ENCODE peak calls at places on chromosomes 3 and 15, in six cellular contexts. One of them, this sample, is unnamed.

GRCh38 chr3:52086461-52086860 is 30.1 kb upstream of the DUSP7 start:
- DNase-seq in COR-L47: no peak
- DNase-seq in WTC11: no peak
- DNase-seq in HCT116: no peak
- DNase-seq in RPMI8226: no peak
- DNase-seq in activated T-helper 1 cell treated with Interleukin-2 at 50 U/mL for 16 hours: no peak
- DNase-seq in this sample: no peak

GRCh38 chr15:40142428-40142827 is 18.4 kb upstream of the BUB1B start:
- DNase-seq in COR-L47: no peak
- DNase-seq in WTC11: no peak
- DNase-seq in HCT116: no peak
- DNase-seq in RPMI8226: no peak
- DNase-seq in activated T-helper 1 cell treated with Interleukin-2 at 50 U/mL for 16 hours: no peak
- DNase-seq in this sample: no peak

GRCh38 chr3:123757281-123757940 is 126.7 kb downstream of the MYLK start:
- DNase-seq in COR-L47: no peak
- DNase-seq in WTC11: no peak
- DNase-seq in HCT116: no peak
- DNase-seq in RPMI8226: peak
- DNase-seq in activated T-helper 1 cell treated with Interleukin-2 at 50 U/mL for 16 hours: no peak
- DNase-seq in this sample: no peak

GRCh38 chr3:15651396-15651795 is 49.9 kb downstream of the BTD start:
- DNase-seq in COR-L47: no peak
- DNase-seq in WTC11: no peak
- DNase-seq in HCT116: no peak
- DNase-seq in RPMI8226: no peak
- DNase-seq in activated T-helper 1 cell treated with Interleukin-2 at 50 U/mL for 16 hours: no peak
- DNase-seq in this sample: no peak

GRCh38 chr3:196440041-196440537 is 7.9 kb upstream of the UBXN7 start:
- DNase-seq in COR-L47: no peak
- DNase-seq in WTC11: no peak
- DNase-seq in HCT116: no peak
- DNase-seq in RPMI8226: no peak
- DNase-seq in activated T-helper 1 cell treated with Interleukin-2 at 50 U/mL for 16 hours: no peak
- DNase-seq in this sample: no peak

GRCh38 chr3:178097576-178097975 is 438.7 kb upstream of the KCNMB2 start:
- DNase-seq in COR-L47: no peak
- DNase-seq in WTC11: no peak
- DNase-seq in HCT116: no peak
- DNase-seq in RPMI8226: no peak
- DNase-seq in activated T-helper 1 cell treated with Interleukin-2 at 50 U/mL for 16 hours: no peak
- DNase-seq in this sample: no peak

GRCh38 chr3:12750658-12751071 is 8.4 kb downstream of the TMEM40 start:
- DNase-seq in COR-L47: no peak
- DNase-seq in WTC11: no peak
- DNase-seq in HCT116: no peak
- DNase-seq in RPMI8226: no peak
- DNase-seq in activated T-helper 1 cell treated with Interleukin-2 at 50 U/mL for 16 hours: no peak
- DNase-seq in this sample: no peak

GRCh38 chr3:186985713-186986364 is 55.5 kb downstream of the ST6GAL1 start:
- DNase-seq in COR-L47: no peak
- DNase-seq in WTC11: no peak
- DNase-seq in HCT116: no peak
- DNase-seq in RPMI8226: no peak
- DNase-seq in activated T-helper 1 cell treated with Interleukin-2 at 50 U/mL for 16 hours: no peak
- DNase-seq in this sample: no peak

GRCh38 chr3:15535757-15536156 is 14.3 kb upstream of the COLQ start:
- DNase-seq in COR-L47: no peak
- DNase-seq in WTC11: no peak
- DNase-seq in HCT116: no peak
- DNase-seq in RPMI8226: no peak
- DNase-seq in activated T-helper 1 cell treated with Interleukin-2 at 50 U/mL for 16 hours: peak
- DNase-seq in this sample: no peak

GRCh38 chr3:159832024-159832423 is 156.6 kb upstream of the IL12A start:
- DNase-seq in COR-L47: no peak
- DNase-seq in WTC11: no peak
- DNase-seq in HCT116: no peak
- DNase-seq in RPMI8226: peak
- DNase-seq in activated T-helper 1 cell treated with Interleukin-2 at 50 U/mL for 16 hours: no peak
- DNase-seq in this sample: no peak

GRCh38 chr15:62360286-62360685 is 195.2 kb upstream of the C2CD4B start:
- DNase-seq in COR-L47: peak
- DNase-seq in WTC11: no peak
- DNase-seq in HCT116: no peak
- DNase-seq in RPMI8226: peak
- DNase-seq in activated T-helper 1 cell treated with Interleukin-2 at 50 U/mL for 16 hours: no peak
- DNase-seq in this sample: no peak

GRCh38 chr3:95476534-95476933 is 1337.9 kb upstream of the EPHA6 start:
- DNase-seq in COR-L47: no peak
- DNase-seq in WTC11: no peak
- DNase-seq in HCT116: no peak
- DNase-seq in RPMI8226: no peak
- DNase-seq in activated T-helper 1 cell treated with Interleukin-2 at 50 U/mL for 16 hours: no peak
- DNase-seq in this sample: no peak

GRCh38 chr3:129485681-129486056 is 42.8 kb upstream of the RHO start:
- DNase-seq in COR-L47: no peak
- DNase-seq in WTC11: no peak
- DNase-seq in HCT116: no peak
- DNase-seq in RPMI8226: peak
- DNase-seq in activated T-helper 1 cell treated with Interleukin-2 at 50 U/mL for 16 hours: no peak
- DNase-seq in this sample: no peak

GRCh38 chr15:50797926-50798325 is 32.4 kb upstream of the SPPL2A start:
- DNase-seq in COR-L47: no peak
- DNase-seq in WTC11: no peak
- DNase-seq in HCT116: no peak
- DNase-seq in RPMI8226: no peak
- DNase-seq in activated T-helper 1 cell treated with Interleukin-2 at 50 U/mL for 16 hours: no peak
- DNase-seq in this sample: no peak

GRCh38 chr3:11953778-11954177 is 50.4 kb upstream of the SYN2 start:
- DNase-seq in COR-L47: no peak
- DNase-seq in WTC11: no peak
- DNase-seq in HCT116: no peak
- DNase-seq in RPMI8226: no peak
- DNase-seq in activated T-helper 1 cell treated with Interleukin-2 at 50 U/mL for 16 hours: no peak
- DNase-seq in this sample: no peak

GRCh38 chr3:15420871-15421270 is 6.5 kb downstream of the METTL6 start:
- DNase-seq in COR-L47: no peak
- DNase-seq in WTC11: no peak
- DNase-seq in HCT116: no peak
- DNase-seq in RPMI8226: no peak
- DNase-seq in activated T-helper 1 cell treated with Interleukin-2 at 50 U/mL for 16 hours: no peak
- DNase-seq in this sample: peak

GRCh38 chr15:74375303-74375693 is 7.9 kb upstream of the CYP11A1 start:
- DNase-seq in COR-L47: peak
- DNase-seq in WTC11: peak
- DNase-seq in HCT116: peak
- DNase-seq in RPMI8226: peak
- DNase-seq in activated T-helper 1 cell treated with Interleukin-2 at 50 U/mL for 16 hours: peak
- DNase-seq in this sample: peak

GRCh38 chr3:140355481-140355880 is 322.4 kb upstream of the TRIM42 start:
- DNase-seq in COR-L47: no peak
- DNase-seq in WTC11: no peak
- DNase-seq in HCT116: no peak
- DNase-seq in RPMI8226: no peak
- DNase-seq in activated T-helper 1 cell treated with Interleukin-2 at 50 U/mL for 16 hours: no peak
- DNase-seq in this sample: no peak

GRCh38 chr3:134754768-134755559 is 40.1 kb upstream of the EPHB1 start:
- DNase-seq in COR-L47: no peak
- DNase-seq in WTC11: peak
- DNase-seq in HCT116: peak
- DNase-seq in RPMI8226: peak
- DNase-seq in activated T-helper 1 cell treated with Interleukin-2 at 50 U/mL for 16 hours: no peak
- DNase-seq in this sample: no peak

GRCh38 chr15:47663106-47663505 is 54.2 kb upstream of the SEMA6D start:
- DNase-seq in COR-L47: no peak
- DNase-seq in WTC11: no peak
- DNase-seq in HCT116: no peak
- DNase-seq in RPMI8226: no peak
- DNase-seq in activated T-helper 1 cell treated with Interleukin-2 at 50 U/mL for 16 hours: no peak
- DNase-seq in this sample: no peak

GRCh38 chr15:90619468-90619867 is 89.7 kb downstream of the CRTC3 start:
- DNase-seq in COR-L47: no peak
- DNase-seq in WTC11: no peak
- DNase-seq in HCT116: no peak
- DNase-seq in RPMI8226: no peak
- DNase-seq in activated T-helper 1 cell treated with Interleukin-2 at 50 U/mL for 16 hours: no peak
- DNase-seq in this sample: no peak

GRCh38 chr3:64030741-64031140 is 7.4 kb upstream of the PSMD6 start:
- DNase-seq in COR-L47: peak
- DNase-seq in WTC11: peak
- DNase-seq in HCT116: peak
- DNase-seq in RPMI8226: peak
- DNase-seq in activated T-helper 1 cell treated with Interleukin-2 at 50 U/mL for 16 hours: peak
- DNase-seq in this sample: peak

GRCh38 chr3:74532446-74532845 is 82.0 kb downstream of the CNTN3 start:
- DNase-seq in COR-L47: no peak
- DNase-seq in WTC11: no peak
- DNase-seq in HCT116: no peak
- DNase-seq in RPMI8226: no peak
- DNase-seq in activated T-helper 1 cell treated with Interleukin-2 at 50 U/mL for 16 hours: no peak
- DNase-seq in this sample: peak

GRCh38 chr15:90031231-90031791 is 30.2 kb downstream of the ZNF710 start:
- DNase-seq in COR-L47: no peak
- DNase-seq in WTC11: no peak
- DNase-seq in HCT116: no peak
- DNase-seq in RPMI8226: peak
- DNase-seq in activated T-helper 1 cell treated with Interleukin-2 at 50 U/mL for 16 hours: no peak
- DNase-seq in this sample: no peak

GRCh38 chr3:101900736-101901135 is 51.4 kb downstream of the NFKBIZ start:
- DNase-seq in COR-L47: no peak
- DNase-seq in WTC11: no peak
- DNase-seq in HCT116: no peak
- DNase-seq in RPMI8226: no peak
- DNase-seq in activated T-helper 1 cell treated with Interleukin-2 at 50 U/mL for 16 hours: no peak
- DNase-seq in this sample: no peak

GRCh38 chr3:187545391-187545790 is 124.8 kb downstream of the SST start:
- DNase-seq in COR-L47: no peak
- DNase-seq in WTC11: no peak
- DNase-seq in HCT116: no peak
- DNase-seq in RPMI8226: no peak
- DNase-seq in activated T-helper 1 cell treated with Interleukin-2 at 50 U/mL for 16 hours: no peak
- DNase-seq in this sample: no peak